ENCODE peak calls at places on chromosomes 12 and 14, in five cellular contexts. S is left ventricle myocardium inferior, J is mucosa of descending colon, G is tibial artery, I is OCI-LY7. Z is an unnamed sample. For H3K4me1, the result is how much of the 10 kb centered on the place peaks cover.

GRCh38 chr12:75813066-75813465 is 218.5 kb downstream of the PHLDA1 start:
- DNase-seq in S (no peak), J (no peak), G (no peak), I (no peak), Z (no peak)

GRCh38 chr12:53289891-53290290 is 5.5 kb upstream of the PFDN5 start:
- DNase-seq in S (no peak), J (no peak), G (no peak), I (no peak), Z (no peak)

GRCh38 chr12:100675432-100675831 is 101.9 kb downstream of the GAS2L3 start:
- DNase-seq in S (no peak), J (no peak), G (peak), I (no peak), Z (no peak)

GRCh38 chr14:39763402-39763890 is 331.2 kb upstream of the FBXO33 start:
- DNase-seq in S (no peak), J (no peak), G (no peak), I (no peak), Z (no peak)

GRCh38 chr12:18165422-18165871 is 75.5 kb upstream of the RERGL start:
- DNase-seq in S (no peak), J (no peak), G (no peak), I (peak), Z (no peak)

GRCh38 chr12:46494424-46494823 is 121.9 kb upstream of the SLC38A2 start:
- DNase-seq in S (no peak), J (no peak), G (no peak), I (no peak), Z (no peak)

GRCh38 chr12:120670667-120671066 is 16.3 kb upstream of the MLEC start:
- DNase-seq in S (no peak), J (no peak), G (no peak), I (peak), Z (no peak)

GRCh38 chr14:22882529-22883190 is 362 bp upstream of the REM2 start:
- DNase-seq in S (no peak), J (no peak), G (no peak), I (peak), Z (no peak)

GRCh38 chr12:98058838-98059237 is 456.6 kb upstream of the TMPO start:
- DNase-seq in S (no peak), J (no peak), G (no peak), I (no peak), Z (no peak)

GRCh38 chr14:104066719-104067118 is 18.8 kb upstream of the ASPG start:
- DNase-seq in S (no peak), J (no peak), G (no peak), I (no peak), Z (no peak)
- H3K4me1 ChIP-seq in S (under half), J (under half), G (under half), I (under half), Z (under half)

GRCh38 chr12:49264873-49265792 is at the start of gene TUBA1C:
- DNase-seq in S (peak), J (peak), G (peak), I (peak), Z (peak)
- TF ChIP-seq CTCF in S (no peak), J (no peak), G (peak), I (peak), Z (no peak)

DNA sequence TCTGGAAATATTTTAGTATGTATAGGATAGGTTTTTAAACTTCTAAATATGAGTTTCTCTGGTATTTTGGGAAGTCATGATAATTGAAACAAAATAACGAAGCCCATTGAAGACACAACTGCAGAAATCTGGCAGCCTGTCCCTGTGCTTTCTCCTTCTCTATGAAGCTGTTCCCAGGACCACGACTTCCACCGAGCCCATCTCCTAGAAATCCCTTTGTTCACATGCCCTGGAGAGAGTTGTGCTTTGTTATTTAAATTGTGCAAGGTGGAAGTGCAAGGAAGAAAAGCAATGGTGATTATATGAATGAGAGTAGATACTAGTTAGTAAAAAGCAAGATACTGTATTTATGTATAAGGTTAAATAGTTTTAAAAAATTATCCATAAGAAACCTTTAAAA is 32.2 kb downstream of the STK38L start:
- DNase-seq in S (no peak), J (no peak), G (no peak), I (no peak), Z (no peak)
- H3K4me1 ChIP-seq in S (half or more), J (under half), G (under half), I (under half), Z (under half)

GRCh38 chr12:24562761-24563392 is 386.0 kb downstream of the BCAT1 start:
- DNase-seq in S (peak), J (peak), G (peak), I (no peak), Z (peak)

GRCh38 chr12:24561411-24561871 is 387.5 kb downstream of the BCAT1 start:
- DNase-seq in S (no peak), J (no peak), G (peak), I (no peak), Z (no peak)

GRCh38 chr12:24560192-24560591 is 388.7 kb downstream of the BCAT1 start:
- DNase-seq in S (no peak), J (no peak), G (no peak), I (no peak), Z (no peak)

GRCh38 chr12:24560867-24561266 is 388.0 kb downstream of the BCAT1 start:
- DNase-seq in S (no peak), J (no peak), G (peak), I (no peak), Z (no peak)

DNA sequence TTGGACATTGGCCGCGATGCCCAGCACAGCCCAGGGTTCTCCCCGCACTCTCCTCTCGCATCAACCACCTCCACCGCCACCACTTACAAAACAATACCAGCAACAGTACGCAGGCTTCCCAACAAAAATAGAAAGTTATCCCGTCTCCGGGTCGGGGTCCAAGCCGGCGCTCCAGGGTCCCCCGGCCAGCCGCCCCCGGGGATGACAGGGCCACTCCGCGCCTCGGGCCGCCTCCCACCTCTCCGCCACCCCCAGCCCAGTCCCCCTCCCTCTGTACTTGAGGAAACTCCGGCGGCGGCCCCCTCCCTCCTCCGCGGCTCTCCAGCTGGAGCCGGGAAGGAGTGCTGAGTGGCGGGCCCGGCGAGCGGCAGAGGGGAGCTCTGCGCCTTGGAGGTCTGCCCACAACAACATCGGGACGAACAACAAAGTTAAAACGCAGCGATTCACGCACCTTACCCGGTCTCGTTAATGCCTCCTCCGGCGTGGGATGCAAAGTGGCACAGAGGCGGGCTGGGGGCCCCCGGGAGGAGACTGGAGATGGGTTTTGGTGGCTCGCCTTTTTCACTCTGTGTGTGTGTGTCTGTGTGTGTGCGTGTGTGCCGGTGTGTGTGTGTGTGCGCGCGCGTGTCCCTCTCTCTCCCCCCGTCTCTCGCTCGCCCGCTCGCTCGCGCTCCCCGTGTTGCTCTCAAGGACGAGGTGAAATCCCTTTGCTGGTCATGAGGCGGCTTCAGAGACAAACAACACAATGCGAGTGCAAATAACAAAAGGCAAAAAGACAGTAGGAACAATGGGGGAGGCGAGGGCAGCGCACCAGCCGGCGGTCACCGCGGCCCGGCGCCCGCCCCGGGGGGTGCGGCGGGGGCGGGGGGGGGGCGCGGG is 386.8 kb downstream of the BCAT1 start:
- DNase-seq in S (peak), J (peak), G (peak), I (no peak), Z (peak)
- TF ChIP-seq CTCF in S (no peak), J (no peak), G (no peak), I (no peak), Z (no peak)

GRCh38 chr12:3117144-3117581 is 40.0 kb downstream of the TSPAN9 start:
- DNase-seq in S (no peak), J (no peak), G (no peak), I (no peak), Z (no peak)

GRCh38 chr12:3119192-3119744 is 42.1 kb downstream of the TSPAN9 start:
- DNase-seq in S (no peak), J (no peak), G (no peak), I (no peak), Z (no peak)

GRCh38 chr12:3120701-3121100 is 43.5 kb downstream of the TSPAN9 start:
- DNase-seq in S (no peak), J (no peak), G (no peak), I (no peak), Z (no peak)

GRCh38 chr12:3117628-3118027 is 40.4 kb downstream of the TSPAN9 start:
- DNase-seq in S (no peak), J (no peak), G (no peak), I (no peak), Z (no peak)

GRCh38 chr12:3119745-3120660 is 42.8 kb downstream of the TSPAN9 start:
- DNase-seq in S (peak), J (no peak), G (peak), I (no peak), Z (peak)
- H3K4me1 ChIP-seq in S (half or more), J (under half), G (under half), I (under half), Z (under half)

GRCh38 chr14:56884617-56885016 is 74.3 kb upstream of the OTX2 start:
- DNase-seq in S (no peak), J (no peak), G (no peak), I (no peak), Z (no peak)

GRCh38 chr14:56888274-56888673 is 78.0 kb upstream of the OTX2 start:
- DNase-seq in S (no peak), J (no peak), G (no peak), I (no peak), Z (no peak)

GRCh38 chr14:56887211-56887610 is 76.9 kb upstream of the OTX2 start:
- DNase-seq in S (no peak), J (no peak), G (no peak), I (no peak), Z (no peak)

GRCh38 chr14:56885795-56886194 is 75.5 kb upstream of the OTX2 start:
- DNase-seq in S (no peak), J (no peak), G (no peak), I (no peak), Z (no peak)

DNA sequence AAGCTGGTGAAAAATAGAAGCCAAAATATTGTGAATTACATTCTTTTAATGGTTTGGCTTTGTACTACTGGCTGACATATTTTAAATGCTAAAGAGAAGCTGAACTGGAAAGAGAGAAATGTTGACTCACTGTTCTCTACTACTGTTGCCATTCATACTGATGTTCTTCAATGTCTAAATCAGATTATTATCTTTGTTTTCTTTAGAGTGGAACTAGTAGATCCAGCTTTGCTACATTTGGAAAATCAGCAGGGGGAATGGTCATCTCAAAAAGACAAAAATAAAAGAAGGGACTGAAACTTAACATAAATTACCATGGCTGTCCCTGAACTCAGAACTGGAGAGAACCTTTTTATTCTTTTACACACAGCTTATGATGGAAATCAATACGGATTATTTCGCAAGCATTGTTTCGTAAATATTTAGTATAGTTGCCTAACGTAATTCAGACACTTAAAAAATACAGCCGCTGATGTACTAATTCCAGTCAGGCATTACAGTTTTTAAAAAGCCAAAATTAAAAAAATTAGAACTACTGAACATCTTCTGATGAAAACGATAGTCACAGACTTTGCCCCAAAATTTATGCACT is 76.3 kb upstream of the OTX2 start:
- DNase-seq in S (no peak), J (no peak), G (no peak), I (no peak), Z (no peak)
- TF ChIP-seq CTCF in S (no peak), J (no peak), G (no peak), I (no peak), Z (no peak)

GRCh38 chr12:12008232-12008850 is 62.4 kb upstream of the BCL2L14 start:
- DNase-seq in S (no peak), J (no peak), G (no peak), I (peak), Z (no peak)
- H3K4me1 ChIP-seq in S (under half), J (under half), G (under half), I (half or more), Z (under half)